ENCODE peak calls at places on chromosomes 13 and 19, in eight cellular contexts. T is suprapubic skin; Q is thyroid gland; X is SK-N-SH; Z is neural crest cell; L is esophagus muscularis mucosa; V is cardiac muscle cell; F is CD4-positive, alpha-beta T cell. D is an unnamed sample.

GRCh38 chr13:46621133-46621532 is 68.2 kb downstream of the LRCH1 start:
- DNase-seq in Q (no peak), L (no peak), Z (no peak), V (no peak), X (no peak), T (no peak), F (no peak), D (no peak)

GRCh38 chr19:41958367-41959055 is 610 bp downstream of the RABAC1 start:
- DNase-seq in L (no peak), Z (peak), F (peak), X (peak), V (peak), T (peak), Q (peak), D (peak)

GRCh38 chr19:51203941-51204720 is 20.7 kb upstream of the CD33 start:
- DNase-seq in T (no peak), V (peak), L (peak), Q (peak), X (no peak), F (no peak), Z (no peak), D (peak)

GRCh38 chr13:51728972-51729371 is 75.0 kb downstream of the DHRS12 start:
- DNase-seq in X (no peak), T (no peak), V (peak), Q (no peak), Z (no peak), L (no peak), F (no peak), D (no peak)

GRCh38 chr19:31351212-31352193 is 2.3 kb upstream of the TSHZ3 start:
- DNase-seq in L (no peak), T (no peak), X (peak), Q (peak), V (peak), F (no peak), Z (no peak), D (no peak)

GRCh38 chr19:14411161-14411560 is 8.0 kb downstream of the DDX39A start:
- DNase-seq in T (no peak), F (peak), Q (no peak), V (no peak), X (no peak), Z (no peak), L (no peak), D (no peak)

GRCh38 chr13:85148009-85148408 is 651.2 kb downstream of the SLITRK6 start:
- DNase-seq in L (no peak), X (no peak), V (peak), Z (no peak), Q (peak), T (no peak), F (no peak), D (no peak)

GRCh38 chr19:38383184-38383583 is 4.7 kb downstream of the GGN start:
- DNase-seq in Q (no peak), L (no peak), F (no peak), Z (no peak), T (no peak), V (no peak), X (no peak), D (no peak)

GRCh38 chr19:54262470-54262869 is 5.4 kb upstream of the LILRB5 start:
- DNase-seq in L (no peak), F (no peak), V (no peak), X (no peak), Q (no peak), Z (no peak), T (no peak), D (no peak)

GRCh38 chr19:42281175-42282035 is 12.4 kb downstream of the CIC start:
- DNase-seq in L (no peak), Q (peak), F (no peak), Z (peak), X (no peak), V (peak), T (peak), D (peak)

GRCh38 chr19:40507892-40508291 is 41.1 kb downstream of the SPTBN4 start:
- DNase-seq in Z (no peak), L (no peak), F (no peak), T (no peak), V (no peak), X (no peak), Q (no peak), D (no peak)

GRCh38 chr13:30934381-30934780 is 1.9 kb downstream of the TEX26 start:
- DNase-seq in T (no peak), Q (no peak), Z (no peak), V (no peak), X (no peak), L (peak), F (no peak), D (no peak)

GRCh38 chr19:13012690-13013608 is 17.7 kb downstream of the NFIX start:
- DNase-seq in V (peak), L (no peak), Z (no peak), Q (no peak), T (no peak), X (no peak), F (no peak), D (no peak)

GRCh38 chr13:110136660-110137585 is 170.0 kb downstream of the COL4A1 start:
- DNase-seq in L (peak), Z (no peak), F (no peak), V (no peak), T (no peak), X (no peak), Q (no peak), D (no peak)

GRCh38 chr19:48819366-48819816 is 8.6 kb upstream of the BCAT2 start:
- DNase-seq in Q (peak), F (no peak), T (peak), Z (no peak), X (no peak), V (peak), L (peak), D (no peak)

GRCh38 chr13:33550885-33551284 is 265.3 kb upstream of the STARD13 start:
- DNase-seq in Z (no peak), V (no peak), Q (no peak), T (no peak), X (no peak), L (no peak), F (no peak), D (no peak)

GRCh38 chr19:45256836-45257235 is 5.8 kb downstream of the MARK4 start:
- DNase-seq in V (no peak), T (no peak), L (no peak), F (no peak), Z (no peak), X (no peak), Q (no peak), D (no peak)

GRCh38 chr13:96782186-96782585 is 212.1 kb downstream of the OXGR1 start:
- DNase-seq in X (no peak), Z (no peak), F (no peak), V (no peak), Q (no peak), L (no peak), T (no peak), D (no peak)

GRCh38 chr13:67303661-67304333 is 73.7 kb upstream of the PCDH9 start:
- DNase-seq in X (no peak), Q (no peak), V (no peak), L (no peak), T (no peak), Z (no peak), F (no peak), D (no peak)

GRCh38 chr19:39878398-39878797 is 32.2 kb upstream of the FBL start:
- DNase-seq in L (no peak), X (peak), T (no peak), F (no peak), V (no peak), Q (no peak), Z (no peak), D (no peak)

GRCh38 chr13:46385946-46386345 is 1.1 kb downstream of the RUBCNL start:
- DNase-seq in Q (no peak), X (no peak), T (no peak), V (no peak), Z (peak), L (no peak), F (no peak), D (no peak)

GRCh38 chr13:103386341-103386740 is 320.1 kb upstream of the SLC10A2 start:
- DNase-seq in Q (no peak), Z (no peak), T (no peak), F (no peak), V (peak), X (no peak), L (no peak), D (no peak)

GRCh38 chr13:112446347-112446861 is 70.2 kb downstream of the SPACA7 start:
- DNase-seq in T (peak), X (peak), F (no peak), V (no peak), Q (no peak), Z (no peak), L (peak), D (peak)

GRCh38 chr13:99178636-99179035 is 22.0 kb upstream of the UBAC2 start:
- DNase-seq in L (peak), Z (no peak), V (no peak), F (no peak), Q (no peak), T (no peak), X (no peak), D (no peak)

GRCh38 chr13:22648325-22648758 is 532.4 kb upstream of the SGCG start:
- DNase-seq in Z (no peak), F (no peak), Q (no peak), X (no peak), L (no peak), T (no peak), V (no peak), D (no peak)

GRCh38 chr13:67438465-67438864 is 208.3 kb upstream of the PCDH9 start:
- DNase-seq in Q (no peak), F (no peak), L (no peak), X (peak), Z (no peak), T (no peak), V (no peak), D (no peak)

GRCh38 chr13:95955255-95955654 is 97.9 kb downstream of the UGGT2 start:
- DNase-seq in V (no peak), Q (no peak), L (no peak), Z (no peak), T (no peak), X (no peak), F (no peak), D (no peak)

GRCh38 chr13:111947026-111947810 is 119.7 kb upstream of the SOX1 start:
- DNase-seq in X (no peak), T (peak), Z (no peak), Q (no peak), L (no peak), V (no peak), F (no peak), D (no peak)

GRCh38 chr19:13100031-13100588 is 2.5 kb downstream of the LYL1 start:
- DNase-seq in T (no peak), Z (no peak), V (no peak), X (no peak), L (no peak), Q (no peak), F (peak), D (no peak)

GRCh38 chr13:82370306-82370705 is 1512.0 kb downstream of the SLITRK1 start:
- DNase-seq in F (no peak), T (no peak), X (no peak), Z (no peak), V (no peak), Q (no peak), L (no peak), D (no peak)

GRCh38 chr13:73576291-73576690 is 517.5 kb downstream of the KLF5 start:
- DNase-seq in F (no peak), V (no peak), X (no peak), L (no peak), Z (no peak), T (no peak), Q (no peak), D (no peak)

GRCh38 chr13:101624981-101625380 is 172.5 kb downstream of the ITGBL1 start:
- DNase-seq in Z (no peak), T (no peak), Q (no peak), V (no peak), F (no peak), X (no peak), L (no peak), D (no peak)

GRCh38 chr19:45094707-45095106 is 1.7 kb downstream of the PPP1R37 start:
- DNase-seq in V (no peak), Z (no peak), Q (no peak), F (no peak), X (no peak), T (no peak), L (no peak), D (no peak)

GRCh38 chr13:30376426-30377311 is 45.6 kb upstream of the UBE2L5 start:
- DNase-seq in Z (no peak), X (no peak), T (no peak), L (no peak), F (peak), Q (peak), V (no peak), D (no peak)

GRCh38 chr19:3270908-3271307 is 46.4 kb downstream of the CELF5 start:
- DNase-seq in F (peak), X (peak), Z (peak), Q (no peak), L (no peak), T (no peak), V (peak), D (no peak)

DNA sequence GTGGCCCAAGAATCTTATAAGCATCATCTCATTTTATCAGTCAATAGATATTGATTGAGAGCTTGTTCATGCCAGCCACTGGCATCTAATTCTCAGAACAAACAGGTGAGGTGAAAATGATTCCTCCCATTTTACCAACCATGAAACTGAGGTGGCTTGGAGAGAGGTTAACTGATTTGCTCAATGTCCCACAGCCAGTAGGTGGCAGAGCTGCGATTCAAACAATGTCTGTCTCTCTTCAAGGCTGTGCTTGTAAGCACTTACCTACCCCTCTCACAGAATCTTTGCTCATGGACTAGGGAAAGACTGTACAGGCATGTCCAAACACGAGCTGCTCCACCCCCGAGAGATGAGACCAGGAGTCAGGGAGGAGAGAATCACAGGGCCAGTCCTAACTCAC is 21.5 kb upstream of the GSX1 start:
- DNase-seq in Q (no peak), F (no peak), Z (no peak), X (peak), L (no peak), V (peak), T (no peak), D (no peak)
- TF ChIP-seq CTCF in Q (no peak), F (peak), Z (peak), X (peak), L (no peak), V (peak), T (no peak), D (peak)

DNA sequence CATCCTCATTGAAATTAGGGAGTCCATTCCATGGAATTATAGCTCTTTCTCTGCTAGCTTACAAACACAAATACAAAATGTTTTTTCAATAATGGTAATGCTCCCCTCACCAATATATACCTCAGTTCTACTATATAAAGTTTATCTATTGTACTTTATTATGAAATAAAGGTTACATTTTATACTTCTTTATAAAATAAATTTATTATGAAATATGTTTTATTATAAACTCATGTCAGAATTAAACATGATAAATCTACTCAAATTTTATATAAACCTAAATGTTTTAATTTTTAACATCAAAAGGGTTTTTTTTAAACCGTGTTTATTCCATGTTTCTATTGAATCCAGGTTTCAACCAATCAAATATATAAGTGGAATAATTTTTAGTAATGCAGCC is 646.1 kb upstream of the PCDH20 start:
- DNase-seq in V (no peak), Q (no peak), Z (no peak), L (no peak), T (no peak), X (no peak), F (no peak), D (no peak)
- TF ChIP-seq CTCF in V (no peak), Q (no peak), Z (no peak), L (no peak), T (no peak), X (no peak), F (no peak), D (no peak)

DNA sequence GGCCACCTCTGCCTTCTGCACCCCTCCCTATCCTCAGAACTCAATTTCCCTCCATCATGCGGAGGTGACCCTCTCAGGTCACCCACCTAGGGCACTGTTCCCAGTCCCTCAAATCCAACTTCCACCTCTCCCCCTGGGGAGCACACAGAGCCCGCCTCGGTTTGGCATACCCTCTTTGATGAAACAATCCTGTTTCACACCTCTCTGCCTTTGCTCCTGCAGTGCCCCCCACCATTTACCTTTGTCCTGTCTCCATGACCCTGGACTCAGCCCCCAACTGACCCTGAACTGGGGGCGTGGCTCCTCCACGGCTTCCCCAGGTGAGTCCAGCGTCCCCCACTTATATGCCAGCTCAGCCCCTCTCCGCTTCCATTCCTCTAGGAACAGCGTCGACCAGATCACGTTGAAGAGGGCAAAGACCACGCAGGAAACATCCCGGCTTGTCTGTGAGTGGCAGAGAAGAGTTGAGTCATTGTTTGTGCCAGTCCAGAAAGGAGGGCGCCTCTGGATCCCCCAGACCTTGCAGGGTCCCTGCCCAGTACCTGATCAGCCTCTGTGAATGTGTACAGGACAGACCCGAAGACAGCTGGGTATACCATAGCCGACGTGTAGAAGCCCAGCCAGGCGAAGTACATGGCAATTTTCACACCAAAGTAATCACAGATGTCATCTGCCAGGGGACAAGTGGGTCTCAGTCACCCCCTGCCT is 4.0 kb downstream of the ANO8 start:
- DNase-seq in Z (no peak), F (no peak), Q (no peak), T (no peak), L (no peak), V (no peak), X (no peak), D (no peak)
- TF ChIP-seq CTCF in Z (no peak), F (no peak), Q (no peak), T (no peak), L (no peak), V (no peak), X (no peak), D (no peak)

GRCh38 chr19:47794526-47794925 is 9.8 kb downstream of the TPRX1 start:
- DNase-seq in Q (no peak), L (no peak), F (no peak), X (no peak), T (no peak), Z (no peak), V (no peak), D (no peak)
- TF ChIP-seq CTCF in Q (no peak), L (no peak), F (no peak), X (peak), T (no peak), Z (no peak), V (no peak), D (no peak)